ENCODE peak calls at places on chromosome 14, in eight cellular contexts. One of them, this sample, is unnamed.

GRCh38 chr14:103916636-103917262 is 11.5 kb upstream of the TDRD9 start:
- DNase-seq in colonic mucosa: no peak
- DNase-seq in activated naive CD4-positive, alpha-beta T cell: no peak
- DNase-seq in hepatic stellate cell: no peak
- DNase-seq in DMS153: no peak
- DNase-seq in substantia nigra: no peak
- DNase-seq in CD4-positive, CD25-positive, alpha-beta regulatory T cell: no peak
- DNase-seq in T-helper 1 cell: no peak
- DNase-seq in this sample: no peak

GRCh38 chr14:93969082-93969828 is 7.1 kb downstream of the ASB2 start:
- DNase-seq in colonic mucosa: no peak
- DNase-seq in activated naive CD4-positive, alpha-beta T cell: no peak
- DNase-seq in hepatic stellate cell: peak
- DNase-seq in DMS153: no peak
- DNase-seq in substantia nigra: no peak
- DNase-seq in CD4-positive, CD25-positive, alpha-beta regulatory T cell: no peak
- DNase-seq in T-helper 1 cell: no peak
- DNase-seq in this sample: no peak

GRCh38 chr14:69620211-69620611 is 8.8 kb downstream of the SUSD6 start:
- DNase-seq in colonic mucosa: no peak
- DNase-seq in activated naive CD4-positive, alpha-beta T cell: no peak
- DNase-seq in hepatic stellate cell: no peak
- DNase-seq in DMS153: no peak
- DNase-seq in substantia nigra: no peak
- DNase-seq in CD4-positive, CD25-positive, alpha-beta regulatory T cell: peak
- DNase-seq in T-helper 1 cell: no peak
- DNase-seq in this sample: no peak

GRCh38 chr14:101788016-101788695 is 26.6 kb downstream of the PPP2R5C start:
- DNase-seq in colonic mucosa: no peak
- DNase-seq in activated naive CD4-positive, alpha-beta T cell: no peak
- DNase-seq in hepatic stellate cell: no peak
- DNase-seq in DMS153: no peak
- DNase-seq in substantia nigra: peak
- DNase-seq in CD4-positive, CD25-positive, alpha-beta regulatory T cell: no peak
- DNase-seq in T-helper 1 cell: no peak
- DNase-seq in this sample: no peak

GRCh38 chr14:101209594-101209993 is 306.1 kb upstream of the RTL1 start:
- DNase-seq in colonic mucosa: no peak
- DNase-seq in activated naive CD4-positive, alpha-beta T cell: no peak
- DNase-seq in hepatic stellate cell: no peak
- DNase-seq in DMS153: no peak
- DNase-seq in substantia nigra: no peak
- DNase-seq in CD4-positive, CD25-positive, alpha-beta regulatory T cell: no peak
- DNase-seq in T-helper 1 cell: no peak
- DNase-seq in this sample: no peak

GRCh38 chr14:71554323-71554722 is 377.9 kb upstream of the RGS6 start:
- DNase-seq in colonic mucosa: no peak
- DNase-seq in activated naive CD4-positive, alpha-beta T cell: no peak
- DNase-seq in hepatic stellate cell: no peak
- DNase-seq in DMS153: no peak
- DNase-seq in substantia nigra: no peak
- DNase-seq in CD4-positive, CD25-positive, alpha-beta regulatory T cell: peak
- DNase-seq in T-helper 1 cell: no peak
- DNase-seq in this sample: no peak

GRCh38 chr14:39324097-39324496 is 90.4 kb downstream of the MIA2 start:
- DNase-seq in colonic mucosa: no peak
- DNase-seq in activated naive CD4-positive, alpha-beta T cell: no peak
- DNase-seq in hepatic stellate cell: no peak
- DNase-seq in DMS153: no peak
- DNase-seq in substantia nigra: no peak
- DNase-seq in CD4-positive, CD25-positive, alpha-beta regulatory T cell: no peak
- DNase-seq in T-helper 1 cell: no peak
- DNase-seq in this sample: no peak

GRCh38 chr14:88129306-88130056 is 124.5 kb downstream of the GPR65 start:
- DNase-seq in colonic mucosa: no peak
- DNase-seq in activated naive CD4-positive, alpha-beta T cell: no peak
- DNase-seq in hepatic stellate cell: peak
- DNase-seq in DMS153: no peak
- DNase-seq in substantia nigra: no peak
- DNase-seq in CD4-positive, CD25-positive, alpha-beta regulatory T cell: peak
- DNase-seq in T-helper 1 cell: no peak
- DNase-seq in this sample: no peak

GRCh38 chr14:61749264-61749663 is 13.0 kb upstream of the SNAPC1 start:
- DNase-seq in colonic mucosa: no peak
- DNase-seq in activated naive CD4-positive, alpha-beta T cell: no peak
- DNase-seq in hepatic stellate cell: no peak
- DNase-seq in DMS153: no peak
- DNase-seq in substantia nigra: no peak
- DNase-seq in CD4-positive, CD25-positive, alpha-beta regulatory T cell: no peak
- DNase-seq in T-helper 1 cell: no peak
- DNase-seq in this sample: no peak

This sample was measured in natural killer cell.